ENCODE peak calls at places on chromosome 19, in seven cellular contexts. C is suprapubic skin, J is K562, I is tibial nerve, U is SK-N-SH, V is A549, K is GM12878. M is an unnamed sample.

GRCh38 chr19:54448037-54448773 is 794 bp upstream of the LENG8 start:
- DNase-seq in C (peak; percentile 85), J (peak; percentile 69), I (peak; percentile 57), U (peak; percentile 74), V (peak; percentile 71), K (no peak), M (no peak)

GRCh38 chr19:27972291-27973040 is 1240.5 kb downstream of the UQCRFS1 start:
- DNase-seq in C (no peak), J (no peak), I (no peak), U (no peak), V (no peak), K (no peak), M (no peak)

GRCh38 chr19:5621945-5622464 is 571 bp downstream of the SAFB2 start:
- DNase-seq in C (peak; percentile 77), J (peak; percentile 37), I (no peak), U (peak; percentile 29), V (no peak), K (no peak), M (no peak)

GRCh38 chr19:12777217-12778019 is 2.1 kb upstream of the HOOK2 start:
- DNase-seq in C (peak; percentile 91), J (peak; percentile 72), I (peak; percentile 78), U (peak; percentile 89), V (no peak), K (no peak), M (peak; percentile 81)

GRCh38 chr19:45168767-45169351 is 8.1 kb upstream of the NKPD1 start:
- DNase-seq in C (no peak), J (peak; percentile 39), I (no peak), U (no peak), V (no peak), K (no peak), M (no peak)

GRCh38 chr19:54462072-54462712 is 1.4 kb downstream of the LENG9 start:
- DNase-seq in C (peak; percentile 82), J (peak; percentile 5), I (no peak), U (no peak), V (no peak), K (no peak), M (peak; percentile 50)

GRCh38 chr19:29890392-29890791 is 51.6 kb upstream of the URI1 start:
- DNase-seq in C (no peak), J (no peak), I (no peak), U (no peak), V (no peak), K (no peak), M (no peak)

GRCh38 chr19:50181121-50181520 is 18.0 kb upstream of the IZUMO2 start:
- DNase-seq in C (no peak), J (no peak), I (no peak), U (no peak), V (no peak), K (no peak), M (no peak)

GRCh38 chr19:33375760-33376159 is 2.3 kb downstream of the CEBPG start:
- DNase-seq in C (peak; percentile 42), J (no peak), I (no peak), U (no peak), V (no peak), K (no peak), M (no peak)

GRCh38 chr19:46660601-46661019 is 372 bp downstream of the DACT3 start:
- DNase-seq in C (no peak), J (peak; percentile 49), I (no peak), U (peak; percentile 74), V (no peak), K (no peak), M (no peak)

GRCh38 chr19:40603719-40604646 is 2.8 kb downstream of the LTBP4 start:
- DNase-seq in C (peak; percentile 99), J (peak; percentile 81), I (peak; percentile 99), U (peak; percentile 93), V (peak; percentile 99), K (peak; percentile 88), M (peak; percentile 99)

GRCh38 chr19:40604647-40605200 is 3.6 kb downstream of the LTBP4 start:
- DNase-seq in C (no peak), J (peak; percentile 41), I (no peak), U (no peak), V (no peak), K (no peak), M (no peak)

GRCh38 chr19:40603071-40603718 is 2.0 kb downstream of the LTBP4 start:
- DNase-seq in C (no peak), J (no peak), I (no peak), U (no peak), V (no peak), K (no peak), M (no peak)

GRCh38 chr19:40607311-40607871 is 6.2 kb downstream of the LTBP4 start:
- DNase-seq in C (no peak), J (no peak), I (no peak), U (no peak), V (no peak), K (no peak), M (peak; percentile 44)

DNA sequence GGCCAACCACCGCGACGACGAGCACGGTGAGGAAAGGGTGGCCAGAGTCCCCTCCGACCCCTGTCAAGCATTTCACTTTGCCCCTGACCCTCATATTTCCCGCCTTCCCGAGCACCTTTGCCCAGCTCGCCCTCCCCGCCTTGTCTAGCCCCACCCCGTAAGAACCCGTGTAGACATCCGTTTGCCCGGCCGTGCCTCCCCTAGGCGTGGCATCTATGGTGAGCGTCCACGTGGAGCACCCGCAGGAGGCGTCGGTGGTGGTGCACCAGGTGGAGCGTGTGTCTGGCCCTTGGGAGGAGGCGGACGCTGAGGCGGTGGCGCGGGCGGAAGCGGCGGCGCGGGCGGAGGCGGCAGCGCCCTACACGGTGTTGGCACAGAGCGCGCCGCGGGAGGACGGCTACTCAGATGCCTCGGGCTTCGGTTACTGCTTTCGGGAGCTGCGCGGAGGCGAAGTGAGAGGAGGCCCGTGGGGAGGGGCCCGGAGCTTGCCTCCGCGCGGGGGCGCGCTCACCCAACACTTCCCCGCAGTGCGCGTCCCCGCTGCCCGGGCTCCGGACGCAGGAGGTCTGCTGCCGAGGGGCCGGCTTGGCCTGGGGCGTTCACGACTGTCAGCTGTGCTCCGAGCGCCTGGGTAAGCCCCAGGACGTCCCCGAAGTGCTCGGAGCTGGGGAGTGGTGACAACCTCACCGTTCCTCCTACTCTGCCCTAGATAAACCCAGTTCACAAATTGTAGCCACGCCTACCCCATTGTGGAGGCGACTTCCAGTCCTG is 4.2 kb downstream of the LTBP4 start:
- DNase-seq in C (peak; percentile 90), J (peak; percentile 63), I (no peak), U (peak; percentile 78), V (peak; percentile 99), K (peak; percentile 48), M (peak; percentile 86)
- TF ChIP-seq CTCF in C (no peak), J (peak; percentile 53), I (no peak), U (peak; percentile 35), V (peak; percentile 81), K (peak; percentile 20), M (no peak)

DNA sequence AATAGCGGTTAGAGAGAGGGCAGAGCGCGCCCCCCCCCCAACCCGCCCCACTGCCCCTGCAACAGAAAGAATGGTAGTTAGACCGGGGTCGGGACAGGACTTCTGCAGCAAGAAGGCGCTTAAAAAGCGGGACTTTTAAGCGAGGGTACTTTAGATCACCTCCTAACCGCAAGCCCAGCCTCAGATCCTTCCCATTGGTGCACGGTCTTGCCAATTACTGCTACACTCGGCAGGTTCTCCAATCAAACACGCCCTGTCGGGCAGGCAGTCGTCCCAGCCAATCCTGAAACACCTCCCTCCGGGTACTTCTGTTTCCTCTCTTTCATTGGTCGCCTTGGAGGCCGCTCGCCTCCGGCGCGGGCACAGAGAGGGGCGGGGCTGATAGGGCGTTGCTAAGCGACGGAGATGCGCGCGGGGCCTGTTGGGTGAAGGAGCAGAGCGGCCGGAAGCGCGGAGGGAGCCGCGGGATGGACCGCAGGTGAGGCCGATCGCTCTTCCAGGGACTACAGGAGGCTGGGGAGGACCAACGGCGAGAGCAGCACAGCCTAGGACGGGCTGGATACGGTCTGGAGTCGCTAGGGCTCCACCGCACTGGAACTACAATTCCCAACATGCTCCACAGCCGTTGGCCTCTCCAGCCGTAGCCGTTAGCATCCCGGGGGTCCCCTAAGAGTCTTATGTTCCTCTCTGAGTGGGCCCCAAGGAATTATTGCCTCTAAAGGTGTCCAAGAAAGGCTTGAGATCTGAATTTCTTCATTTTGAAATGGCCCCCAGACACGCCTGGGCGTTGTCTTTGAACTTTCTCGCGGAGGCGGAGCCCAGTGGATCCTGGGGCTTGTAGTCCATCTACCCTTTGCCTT is at the start of gene PROSER3:
- DNase-seq in C (peak; percentile 99), J (peak; percentile 97), I (peak; percentile 98), U (peak; percentile 97), V (peak; percentile 100), K (peak; percentile 99), M (peak; percentile 98)
- TF ChIP-seq EP300 in C (no peak), J (no peak), I (peak; percentile 10), U (no peak), V (no peak), K (no peak), M (no peak)

DNA sequence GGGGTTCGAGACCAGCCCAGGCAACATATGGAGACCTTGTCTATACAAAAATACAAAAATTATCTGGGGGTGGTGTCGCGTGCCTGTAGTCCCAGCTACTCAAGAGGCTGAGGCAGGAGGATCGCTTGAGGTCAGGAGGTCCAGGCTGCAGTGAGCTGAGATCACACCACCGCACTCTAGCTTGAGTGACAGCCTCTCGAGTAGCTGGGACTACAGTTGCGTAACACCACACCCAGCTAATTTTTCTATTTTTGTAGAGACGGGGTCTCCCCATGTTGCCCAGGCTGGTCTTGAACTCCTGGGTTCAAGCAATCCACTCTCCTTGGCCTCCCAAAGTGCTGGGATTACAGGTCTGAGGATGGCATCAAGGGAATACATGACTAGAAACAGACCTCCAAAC is 30.8 kb upstream of the MUC16 start:
- DNase-seq in C (no peak), J (no peak), I (no peak), U (no peak), V (no peak), K (no peak), M (no peak)
- H3K4me1 ChIP-seq in C (no peaks in the 10 kb centered on the region), J (no peaks in the 10 kb centered on the region), I (no peaks in the 10 kb centered on the region), U (no peaks in the 10 kb centered on the region), V (peaks cover 4% of the 10 kb centered on the region), K (no peaks in the 10 kb centered on the region), M (no peaks in the 10 kb centered on the region)

GRCh38 chr19:16836115-16836905 is 7.1 kb downstream of the SIN3B start:
- DNase-seq in C (no peak), J (no peak), I (peak; percentile 48), U (no peak), V (no peak), K (peak; percentile 46), M (no peak)
- TF ChIP-seq CTCF in C (no peak), J (peak; percentile 41), I (no peak), U (no peak), V (no peak), K (peak; percentile 61), M (no peak)

DNA sequence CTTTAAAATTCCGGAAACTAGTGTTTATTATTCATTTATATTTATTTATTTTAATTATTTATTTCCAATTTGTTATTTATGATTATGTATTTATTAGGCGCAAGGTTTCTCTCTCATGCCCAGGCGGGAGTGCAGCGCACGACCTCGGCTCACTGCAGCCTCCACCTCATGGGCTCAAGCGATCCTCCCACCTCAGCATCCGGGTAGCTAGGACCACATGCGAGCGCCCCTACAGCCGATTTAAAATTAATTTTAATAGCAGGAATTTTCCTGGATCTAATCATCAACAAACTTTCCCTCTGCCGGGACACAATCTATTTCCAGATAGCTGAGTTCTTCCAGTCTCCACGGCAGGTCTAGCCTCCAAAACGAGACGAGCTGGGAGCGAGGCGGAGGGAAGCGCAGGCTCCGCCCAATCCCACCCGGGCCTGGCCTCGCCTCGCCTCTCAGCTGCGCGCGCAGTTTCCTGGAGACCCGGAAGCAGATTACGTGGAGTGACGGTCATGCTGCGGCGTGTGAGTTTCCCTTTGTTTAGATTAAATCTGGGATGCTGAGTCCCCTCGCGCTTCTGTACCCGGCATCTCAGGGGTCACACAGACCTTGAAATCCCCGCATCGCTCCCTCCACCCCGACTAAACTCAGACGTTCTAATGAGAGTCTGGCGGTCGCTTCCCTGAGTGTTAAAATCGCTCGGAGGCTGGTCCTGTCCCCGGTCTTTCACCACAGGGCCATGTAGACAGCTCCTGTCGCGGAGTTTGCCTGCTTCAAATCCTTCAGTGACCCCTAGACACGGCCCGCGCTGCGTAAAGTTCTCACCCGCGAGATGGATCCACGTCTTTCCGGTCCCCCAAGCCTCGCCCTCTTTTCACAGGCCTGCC is at the start of gene ZNF880:
- DNase-seq in C (peak; percentile 95), J (peak; percentile 22), I (peak; percentile 93), U (peak; percentile 93), V (peak; percentile 6), K (peak; percentile 38), M (peak; percentile 92)
- TF ChIP-seq EP300 in C (no peak), J (no peak), I (peak; percentile 19), U (no peak), V (no peak), K (no peak), M (no peak)

M was measured in stomach.